ENCODE peak calls at places on chromosomes 6 and 20, in six cellular contexts. One of them, this sample, is unnamed. For H3K4me1 and H3K36me3, the result is how much of the 10 kb centered on the place peaks cover.

GRCh38 chr6:150297327-150298028 is 71.3 kb upstream of the IYD start:
- DNase-seq in cardiac muscle cell: peak
- DNase-seq in CD4-positive, alpha-beta memory T cell: no peak
- DNase-seq in OCI-LY7: no peak
- DNase-seq in left lung: no peak
- DNase-seq in esophagus squamous epithelium: no peak
- DNase-seq in this sample: no peak

GRCh38 chr6:81601918-81602317 is 150.6 kb downstream of the TENT5A start:
- DNase-seq in cardiac muscle cell: no peak
- DNase-seq in CD4-positive, alpha-beta memory T cell: no peak
- DNase-seq in OCI-LY7: no peak
- DNase-seq in left lung: no peak
- DNase-seq in esophagus squamous epithelium: no peak
- DNase-seq in this sample: no peak

GRCh38 chr20:41818991-41819390 is 200.8 kb upstream of the CHD6 start:
- DNase-seq in cardiac muscle cell: no peak
- DNase-seq in CD4-positive, alpha-beta memory T cell: no peak
- DNase-seq in OCI-LY7: no peak
- DNase-seq in left lung: no peak
- DNase-seq in esophagus squamous epithelium: no peak
- DNase-seq in this sample: no peak

GRCh38 chr6:118594877-118595276 is 46.8 kb downstream of the PLN start:
- DNase-seq in cardiac muscle cell: no peak
- DNase-seq in CD4-positive, alpha-beta memory T cell: no peak
- DNase-seq in OCI-LY7: no peak
- DNase-seq in left lung: no peak
- DNase-seq in esophagus squamous epithelium: no peak
- DNase-seq in this sample: no peak

GRCh38 chr6:170416959-170417606 is 110.5 kb downstream of the FAM120B start:
- DNase-seq in cardiac muscle cell: no peak
- DNase-seq in CD4-positive, alpha-beta memory T cell: no peak
- DNase-seq in OCI-LY7: no peak
- DNase-seq in left lung: no peak
- DNase-seq in esophagus squamous epithelium: no peak
- DNase-seq in this sample: no peak

GRCh38 chr20:25345721-25346120 is 44.9 kb downstream of the ABHD12 start:
- DNase-seq in cardiac muscle cell: no peak
- DNase-seq in CD4-positive, alpha-beta memory T cell: no peak
- DNase-seq in OCI-LY7: no peak
- DNase-seq in left lung: no peak
- DNase-seq in esophagus squamous epithelium: no peak
- DNase-seq in this sample: no peak

GRCh38 chr6:127845242-127845641 is 55.6 kb downstream of the THEMIS start:
- DNase-seq in cardiac muscle cell: no peak
- DNase-seq in CD4-positive, alpha-beta memory T cell: no peak
- DNase-seq in OCI-LY7: no peak
- DNase-seq in left lung: no peak
- DNase-seq in esophagus squamous epithelium: no peak
- DNase-seq in this sample: no peak

GRCh38 chr6:38185244-38185643 is 365.7 kb downstream of the ZFAND3 start:
- DNase-seq in cardiac muscle cell: no peak
- DNase-seq in CD4-positive, alpha-beta memory T cell: no peak
- DNase-seq in OCI-LY7: no peak
- DNase-seq in left lung: no peak
- DNase-seq in esophagus squamous epithelium: no peak
- DNase-seq in this sample: no peak

GRCh38 chr6:52588087-52588709 is 11.3 kb upstream of the TRAM2 start:
- DNase-seq in cardiac muscle cell: no peak
- DNase-seq in CD4-positive, alpha-beta memory T cell: no peak
- DNase-seq in OCI-LY7: no peak
- DNase-seq in left lung: no peak
- DNase-seq in esophagus squamous epithelium: no peak
- DNase-seq in this sample: no peak

GRCh38 chr6:18185624-18186023 is 30.4 kb downstream of the KDM1B start:
- DNase-seq in cardiac muscle cell: no peak
- DNase-seq in CD4-positive, alpha-beta memory T cell: no peak
- DNase-seq in OCI-LY7: no peak
- DNase-seq in left lung: no peak
- DNase-seq in esophagus squamous epithelium: no peak
- DNase-seq in this sample: no peak

GRCh38 chr20:48040491-48040890 is 255.2 kb upstream of the SULF2 start:
- DNase-seq in cardiac muscle cell: no peak
- DNase-seq in CD4-positive, alpha-beta memory T cell: no peak
- DNase-seq in OCI-LY7: no peak
- DNase-seq in left lung: no peak
- DNase-seq in esophagus squamous epithelium: no peak
- DNase-seq in this sample: no peak

GRCh38 chr20:54475334-54476287 is at the start of gene DOK5:
- DNase-seq in cardiac muscle cell: peak
- DNase-seq in CD4-positive, alpha-beta memory T cell: no peak
- DNase-seq in OCI-LY7: no peak
- DNase-seq in left lung: peak
- DNase-seq in esophagus squamous epithelium: no peak
- DNase-seq in this sample: no peak

GRCh38 chr20:41138527-41139226 is 1.3 kb downstream of the PLCG1 start:
- DNase-seq in cardiac muscle cell: peak
- DNase-seq in CD4-positive, alpha-beta memory T cell: peak
- DNase-seq in OCI-LY7: peak
- DNase-seq in left lung: no peak
- DNase-seq in esophagus squamous epithelium: no peak
- DNase-seq in this sample: peak

GRCh38 chr6:42217165-42217522 is 517 bp downstream of the MRPS10 start:
- DNase-seq in cardiac muscle cell: no peak
- DNase-seq in CD4-positive, alpha-beta memory T cell: no peak
- DNase-seq in OCI-LY7: peak
- DNase-seq in left lung: no peak
- DNase-seq in esophagus squamous epithelium: no peak
- DNase-seq in this sample: no peak

GRCh38 chr6:72894091-72894490 is 272.2 kb downstream of the KCNQ5 start:
- DNase-seq in cardiac muscle cell: no peak
- DNase-seq in CD4-positive, alpha-beta memory T cell: no peak
- DNase-seq in OCI-LY7: no peak
- DNase-seq in left lung: no peak
- DNase-seq in esophagus squamous epithelium: no peak
- DNase-seq in this sample: no peak

DNA sequence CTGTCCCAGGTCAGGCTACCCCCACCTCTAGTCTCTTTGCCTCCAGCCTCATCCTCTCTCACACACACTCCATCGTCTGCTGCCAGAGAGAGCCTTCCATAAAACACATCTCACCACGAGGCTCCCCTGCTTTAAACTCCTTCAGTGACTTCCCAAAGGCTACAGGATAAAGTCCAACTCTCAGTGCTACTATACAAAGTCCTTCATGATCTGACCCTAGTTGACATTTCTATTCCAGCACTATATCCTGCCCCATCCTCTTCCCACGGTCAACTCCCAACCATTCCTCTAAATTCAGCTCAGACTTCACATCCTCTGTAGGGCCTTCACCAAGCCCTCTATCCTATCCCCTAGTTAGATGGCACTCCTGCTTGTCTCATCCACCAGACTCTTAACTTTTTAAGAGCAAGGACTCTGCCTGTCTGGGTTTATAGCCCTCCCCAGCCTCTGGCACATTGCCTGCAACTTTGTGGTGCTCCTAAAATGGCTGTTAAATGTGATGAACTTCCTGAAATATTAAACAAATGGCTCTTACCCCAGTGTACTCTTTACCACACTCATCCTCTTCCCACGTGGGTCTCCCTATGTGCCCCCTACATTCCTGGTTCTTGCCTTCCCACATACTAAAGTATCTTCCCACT is 36.1 kb downstream of the KIF16B start:
- DNase-seq in cardiac muscle cell: no peak
- DNase-seq in CD4-positive, alpha-beta memory T cell: no peak
- DNase-seq in OCI-LY7: no peak
- DNase-seq in left lung: no peak
- DNase-seq in esophagus squamous epithelium: no peak
- DNase-seq in this sample: no peak
- H3K4me1 ChIP-seq in cardiac muscle cell: under half
- H3K4me1 ChIP-seq in CD4-positive, alpha-beta memory T cell: under half
- H3K4me1 ChIP-seq in OCI-LY7: under half
- H3K4me1 ChIP-seq in left lung: under half
- H3K4me1 ChIP-seq in esophagus squamous epithelium: under half
- H3K4me1 ChIP-seq in this sample: under half

DNA sequence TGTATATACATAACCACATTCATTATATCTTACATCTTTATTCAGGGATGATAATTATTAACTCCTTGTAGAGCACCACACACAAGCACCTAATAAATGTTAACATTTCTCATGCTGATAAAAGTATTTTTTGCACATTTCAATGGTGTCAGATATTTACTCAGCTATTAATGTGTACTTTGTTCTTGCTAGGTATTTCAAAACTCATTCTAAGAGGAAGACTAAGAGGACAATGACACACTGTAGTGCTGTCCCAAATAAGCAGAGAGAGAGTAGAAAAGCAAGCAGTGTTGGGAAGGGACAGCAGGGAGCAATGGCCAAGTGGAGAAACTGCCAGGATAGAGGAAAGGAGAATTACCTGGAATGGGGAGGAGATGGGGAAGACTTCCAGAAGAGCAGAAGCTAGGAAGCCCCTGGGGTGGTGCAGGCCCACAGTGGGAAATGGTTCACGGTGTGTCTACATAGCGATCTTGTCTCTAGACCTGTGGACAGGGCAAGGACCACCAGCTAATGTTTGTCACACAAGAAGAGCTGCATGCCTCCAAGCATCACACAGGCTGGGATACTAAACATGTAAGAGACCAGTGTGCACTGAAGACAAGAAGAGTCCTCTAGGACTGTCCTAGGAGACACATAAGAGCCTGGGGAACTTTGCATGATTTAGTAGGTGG is 55.3 kb downstream of the RARS2 start:
- DNase-seq in cardiac muscle cell: no peak
- DNase-seq in CD4-positive, alpha-beta memory T cell: no peak
- DNase-seq in OCI-LY7: no peak
- DNase-seq in left lung: no peak
- DNase-seq in esophagus squamous epithelium: no peak
- DNase-seq in this sample: no peak
- H3K36me3 ChIP-seq in cardiac muscle cell: under half
- H3K36me3 ChIP-seq in CD4-positive, alpha-beta memory T cell: under half
- H3K36me3 ChIP-seq in OCI-LY7: under half
- H3K36me3 ChIP-seq in left lung: under half
- H3K36me3 ChIP-seq in esophagus squamous epithelium: under half
- H3K36me3 ChIP-seq in this sample: under half

GRCh38 chr20:46210672-46211330 is 92.7 kb downstream of the CD40 start:
- DNase-seq in cardiac muscle cell: no peak
- DNase-seq in CD4-positive, alpha-beta memory T cell: no peak
- DNase-seq in OCI-LY7: no peak
- DNase-seq in left lung: no peak
- DNase-seq in esophagus squamous epithelium: no peak
- DNase-seq in this sample: no peak

GRCh38 chr20:46213946-46214830 is 94.1 kb downstream of the CDH22 start:
- DNase-seq in cardiac muscle cell: no peak
- DNase-seq in CD4-positive, alpha-beta memory T cell: no peak
- DNase-seq in OCI-LY7: no peak
- DNase-seq in left lung: no peak
- DNase-seq in esophagus squamous epithelium: no peak
- DNase-seq in this sample: no peak

GRCh38 chr20:46212252-46212651 is 94.1 kb downstream of the CD40 start:
- DNase-seq in cardiac muscle cell: no peak
- DNase-seq in CD4-positive, alpha-beta memory T cell: no peak
- DNase-seq in OCI-LY7: no peak
- DNase-seq in left lung: no peak
- DNase-seq in esophagus squamous epithelium: no peak
- DNase-seq in this sample: no peak

GRCh38 chr20:46211331-46211722 is 93.2 kb downstream of the CD40 start:
- DNase-seq in cardiac muscle cell: no peak
- DNase-seq in CD4-positive, alpha-beta memory T cell: no peak
- DNase-seq in OCI-LY7: no peak
- DNase-seq in left lung: no peak
- DNase-seq in esophagus squamous epithelium: no peak
- DNase-seq in this sample: no peak

GRCh38 chr20:46212876-46213275 is 94.8 kb downstream of the CD40 start:
- DNase-seq in cardiac muscle cell: no peak
- DNase-seq in CD4-positive, alpha-beta memory T cell: no peak
- DNase-seq in OCI-LY7: no peak
- DNase-seq in left lung: no peak
- DNase-seq in esophagus squamous epithelium: no peak
- DNase-seq in this sample: no peak
- H3K4me1 ChIP-seq in cardiac muscle cell: under half
- H3K4me1 ChIP-seq in CD4-positive, alpha-beta memory T cell: under half
- H3K4me1 ChIP-seq in OCI-LY7: under half
- H3K4me1 ChIP-seq in left lung: under half
- H3K4me1 ChIP-seq in esophagus squamous epithelium: under half
- H3K4me1 ChIP-seq in this sample: under half

GRCh38 chr6:10759884-10760329 is 12.3 kb downstream of the TMEM14B start:
- DNase-seq in cardiac muscle cell: peak
- DNase-seq in CD4-positive, alpha-beta memory T cell: no peak
- DNase-seq in OCI-LY7: no peak
- DNase-seq in left lung: peak
- DNase-seq in esophagus squamous epithelium: no peak
- DNase-seq in this sample: no peak
- H3K36me3 ChIP-seq in cardiac muscle cell: under half
- H3K36me3 ChIP-seq in CD4-positive, alpha-beta memory T cell: under half
- H3K36me3 ChIP-seq in OCI-LY7: half or more
- H3K36me3 ChIP-seq in left lung: under half
- H3K36me3 ChIP-seq in esophagus squamous epithelium: under half
- H3K36me3 ChIP-seq in this sample: under half

This sample was measured in CD8-positive, alpha-beta memory T cell.